ENCODE peak calls at places on chromosomes 13 and 19, in five cellular contexts. L is amniotic stem cell, I is NCI-H1092, T is naive B cell, D is esophagus squamous epithelium. C is an unnamed sample.

GRCh38 chr13:21124853-21125252 is 51.5 kb downstream of the SKA3 start:
- DNase-seq in T (no peak), D (no peak), L (no peak), I (peak; percentile 63), C (peak; percentile 63)

GRCh38 chr19:38710928-38711725 is 33.1 kb downstream of the CAPN12 start:
- DNase-seq in D (no peak), L (no peak), T (no peak), I (no peak), C (peak; percentile 61)

GRCh38 chr19:22617614-22618325 is 16.4 kb upstream of the ZNF492 start:
- DNase-seq in D (no peak), L (no peak), T (no peak), I (no peak), C (no peak)

GRCh38 chr19:3243851-3244700 is 19.6 kb downstream of the CELF5 start:
- DNase-seq in I (no peak), T (no peak), D (no peak), L (no peak), C (peak; percentile 68)

GRCh38 chr13:110626510-110626909 is 11.2 kb downstream of the NAXD start:
- DNase-seq in L (no peak), I (no peak), D (no peak), T (no peak), C (no peak)

GRCh38 chr13:95643009-95643408 is 1.5 kb downstream of the DZIP1 start:
- DNase-seq in I (no peak), T (no peak), L (no peak), D (no peak), C (peak; percentile 50)

GRCh38 chr13:44591316-44591715 is 15.2 kb upstream of the TSC22D1 start:
- DNase-seq in L (no peak), I (no peak), D (no peak), T (no peak), C (no peak)

GRCh38 chr19:4352701-4353121 is 9.3 kb downstream of the MPND start:
- DNase-seq in I (peak; percentile 33), L (no peak), T (peak; percentile 48), D (no peak), C (peak; percentile 73)

GRCh38 chr13:35457258-35457657 is 19.2 kb downstream of the MAB21L1 start:
- DNase-seq in T (no peak), L (no peak), I (no peak), D (no peak), C (no peak)

GRCh38 chr19:27673986-27674385 is 1539.0 kb downstream of the UQCRFS1 start:
- DNase-seq in L (no peak), I (no peak), D (no peak), T (no peak), C (no peak)

GRCh38 chr13:98454389-98454881 is 122.5 kb downstream of the STK24 start:
- DNase-seq in L (peak; percentile 72), I (peak; percentile 69), T (no peak), D (no peak), C (peak; percentile 75)

GRCh38 chr19:7257148-7258041 is 36.8 kb downstream of the INSR start:
- DNase-seq in D (no peak), I (no peak), L (no peak), T (no peak), C (peak; percentile 28)

GRCh38 chr13:25473864-25474263 is 102.1 kb downstream of the ATP8A2 start:
- DNase-seq in D (no peak), I (no peak), T (no peak), L (no peak), C (no peak)